ENCODE peak calls at places on chromosome 2, in ten cellular contexts. J, N, Q, U, L, D, R, O, K and C are unnamed samples.
A peak's percentile ranks its signal among the peaks of the same experiment; 100 is the strongest.

GRCh38 chr2:18232731-18233438 is 327.6 kb downstream of the RDH14 start:
- DNase-seq in U (no peak), Q (peak; percentile 3), D (peak; percentile 3), R (no peak), L (no peak), K (no peak), J (peak; percentile 18), N (no peak), O (no peak), C (no peak)

GRCh38 chr2:11870584-11870983 is 124.2 kb downstream of the LPIN1 start:
- DNase-seq in N (no peak), J (no peak), K (no peak), Q (no peak), O (no peak), D (no peak), R (no peak), L (no peak), U (no peak), C (peak; percentile 40)

GRCh38 chr2:119478188-119479065 is 45.9 kb downstream of the SCTR start:
- DNase-seq in L (no peak), R (no peak), U (no peak), O (no peak), N (no peak), Q (no peak), D (no peak), J (no peak), K (no peak), C (peak; percentile 72)

GRCh38 chr2:72993147-72993546 is 75.8 kb downstream of the EMX1 start:
- DNase-seq in N (peak; percentile 44), Q (peak; percentile 49), O (peak; percentile 23), D (peak; percentile 41), K (no peak), J (peak; percentile 37), R (peak; percentile 49), L (peak; percentile 37), U (no peak), C (peak; percentile 81)

GRCh38 chr2:105597011-105597830 is 147.5 kb upstream of the NCK2 start:
- DNase-seq in L (no peak), U (no peak), Q (no peak), R (no peak), N (no peak), J (no peak), D (no peak), K (no peak), O (no peak), C (no peak)

GRCh38 chr2:23900927-23901322 is 26.0 kb downstream of the ATAD2B start:
- DNase-seq in O (peak; percentile 39), J (peak; percentile 92), R (peak; percentile 77), N (no peak), L (no peak), K (no peak), Q (peak; percentile 89), D (peak; percentile 96), U (peak; percentile 56), C (peak; percentile 62)

GRCh38 chr2:132969371-132969985 is 299.5 kb upstream of the LYPD1 start:
- DNase-seq in Q (peak; percentile 2), O (no peak), N (no peak), K (no peak), L (no peak), U (no peak), J (no peak), D (no peak), R (peak; percentile 2), C (no peak)

GRCh38 chr2:866009-866680 is 84.5 kb upstream of the SNTG2 start:
- DNase-seq in O (no peak), Q (no peak), R (no peak), U (no peak), N (peak; percentile 57), D (no peak), K (no peak), L (no peak), J (no peak), C (no peak)

GRCh38 chr2:19785867-19786266 is 115.9 kb downstream of the TTC32 start:
- DNase-seq in D (no peak), O (no peak), J (no peak), R (no peak), N (no peak), K (no peak), L (no peak), Q (no peak), U (no peak), C (no peak)

GRCh38 chr2:239184968-239185903 is 215.6 kb downstream of the HDAC4 start:
- DNase-seq in U (no peak), Q (no peak), J (no peak), D (no peak), N (no peak), K (no peak), R (no peak), L (peak; percentile 6), O (peak; percentile 12), C (peak; percentile 36)

GRCh38 chr2:33765122-33765521 is 166.0 kb upstream of the FAM98A start:
- DNase-seq in R (no peak), L (no peak), O (no peak), K (no peak), Q (no peak), N (no peak), J (no peak), U (no peak), D (no peak), C (no peak)

DNA sequence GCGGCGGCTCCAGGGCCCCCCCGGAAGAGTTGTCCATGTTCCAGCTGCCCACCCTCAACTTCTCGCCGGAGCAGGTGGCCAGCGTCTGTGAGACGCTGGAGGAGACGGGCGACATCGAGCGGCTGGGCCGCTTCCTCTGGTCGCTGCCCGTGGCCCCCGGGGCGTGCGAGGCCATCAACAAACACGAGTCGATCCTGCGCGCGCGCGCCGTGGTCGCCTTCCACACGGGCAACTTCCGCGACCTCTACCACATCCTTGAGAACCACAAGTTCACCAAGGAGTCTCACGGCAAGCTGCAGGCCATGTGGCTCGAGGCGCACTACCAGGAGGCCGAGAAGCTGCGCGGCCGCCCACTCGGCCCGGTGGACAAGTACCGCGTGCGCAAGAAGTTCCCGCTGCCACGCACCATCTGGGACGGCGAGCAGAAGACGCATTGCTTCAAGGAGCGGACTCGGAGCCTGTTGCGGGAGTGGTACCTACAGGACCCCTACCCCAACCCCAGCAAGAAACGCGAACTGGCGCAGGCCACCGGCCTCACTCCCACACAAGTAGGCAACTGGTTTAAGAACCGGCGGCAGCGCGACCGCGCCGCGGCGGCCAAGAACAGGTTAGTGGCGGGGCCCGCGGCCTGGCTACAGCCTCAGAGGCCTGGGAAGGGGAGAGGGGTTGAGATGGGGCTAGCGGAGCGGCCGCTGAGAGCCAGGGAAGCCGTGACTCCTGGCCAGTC is 965 bp downstream of the SIX3 start:
- DNase-seq in Q (no peak), K (peak; percentile 48), N (no peak), L (no peak), U (no peak), R (no peak), O (no peak), J (no peak), D (no peak), C (no peak)
- H3K4me3 ChIP-seq in Q (no peak overlapping the region), K (peak overlapping the region; percentile 38), N (peak overlapping the region; percentile 61), L (no peak overlapping the region), U (no peak overlapping the region), R (peak overlapping the region; percentile 1), O (no peak overlapping the region), J (no peak overlapping the region), D (no peak overlapping the region), C (no peak overlapping the region)

DNA sequence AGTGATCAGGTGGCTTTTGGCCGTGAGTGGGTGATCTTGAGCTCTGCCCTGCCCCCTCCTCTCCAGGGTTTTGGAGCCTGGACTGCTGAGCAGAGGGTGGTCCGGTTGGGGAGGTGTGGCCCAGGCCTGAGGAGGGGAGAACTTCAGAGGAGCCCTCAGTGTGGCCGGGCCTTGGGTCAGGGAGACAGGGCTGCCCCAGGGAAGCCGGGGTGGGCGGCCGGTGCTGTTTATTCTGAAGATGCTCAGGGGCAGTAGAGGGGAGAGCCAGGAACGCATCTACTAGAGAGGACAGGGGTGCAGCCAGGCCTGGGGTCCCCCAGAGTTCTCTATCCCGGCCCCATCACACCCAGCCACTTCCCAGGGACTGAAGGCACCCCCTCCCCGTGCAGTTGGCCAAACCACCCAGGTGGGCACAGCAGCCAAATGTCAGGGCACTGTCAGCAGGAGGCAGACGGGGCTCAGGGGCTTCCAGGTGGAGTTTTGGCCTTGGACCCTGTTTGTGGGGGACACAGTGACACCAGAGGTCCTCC is 971 bp downstream of the ERFE start:
- DNase-seq in K (no peak), N (peak; percentile 53), J (no peak), O (no peak), L (no peak), D (no peak), R (no peak), U (no peak), Q (no peak), C (no peak)
- H3K4me3 ChIP-seq in K (no peak overlapping the region), N (no peak overlapping the region), J (peak overlapping the region; percentile 22), O (no peak overlapping the region), L (no peak overlapping the region), D (peak overlapping the region; percentile 38), R (no peak overlapping the region), U (peak overlapping the region; percentile 35), Q (no peak overlapping the region), C (no peak overlapping the region)

DNA sequence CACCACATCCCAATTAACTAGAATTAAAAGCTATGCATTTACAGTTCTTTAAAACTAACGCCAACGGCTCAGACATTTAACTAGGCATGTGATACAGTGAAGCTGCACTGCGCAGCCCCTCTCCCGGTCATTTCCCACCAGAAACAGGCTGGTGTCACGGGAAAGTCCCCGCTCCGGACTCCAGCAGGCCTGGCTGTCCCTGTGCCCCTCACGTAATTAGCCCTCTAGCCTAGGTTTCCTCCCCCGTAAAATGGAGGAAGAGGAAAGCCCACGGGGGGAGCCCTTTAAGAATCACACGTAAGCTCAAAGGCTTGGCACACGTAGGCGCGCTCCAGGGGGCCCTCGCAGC is 47.9 kb downstream of the KCNIP3 start:
- DNase-seq in O (no peak), J (no peak), Q (no peak), D (no peak), L (no peak), U (no peak), N (no peak), R (no peak), K (no peak), C (no peak)
- H3K4me3 ChIP-seq in O (peak overlapping the region; percentile 69), J (peak overlapping the region; percentile 64), Q (peak overlapping the region; percentile 60), D (peak overlapping the region; percentile 62), L (no peak overlapping the region), U (peak overlapping the region; percentile 63), N (peak overlapping the region; percentile 80), R (no peak overlapping the region), K (peak overlapping the region; percentile 71), C (no peak overlapping the region)

GRCh38 chr2:158728422-158728821 is 66.7 kb upstream of the DAPL1 start:
- DNase-seq in D (no peak), U (no peak), L (no peak), K (no peak), Q (no peak), O (no peak), N (no peak), R (no peak), J (no peak), C (no peak)

GRCh38 chr2:158730621-158730905 is 64.6 kb upstream of the DAPL1 start:
- DNase-seq in Q (no peak), O (no peak), J (no peak), U (no peak), K (no peak), L (no peak), N (no peak), D (no peak), R (no peak), C (no peak)

GRCh38 chr2:158726906-158727592 is 68.1 kb upstream of the DAPL1 start:
- DNase-seq in O (no peak), J (no peak), U (no peak), Q (peak; percentile 10), L (no peak), N (peak; percentile 67), R (no peak), K (no peak), D (peak; percentile 31), C (no peak)

GRCh38 chr2:158732573-158733429 is 62.3 kb upstream of the DAPL1 start:
- DNase-seq in N (no peak), O (no peak), J (no peak), U (no peak), R (no peak), D (no peak), L (no peak), Q (no peak), K (no peak), C (no peak)

GRCh38 chr2:158729873-158730620 is 65.1 kb upstream of the DAPL1 start:
- DNase-seq in R (no peak), N (no peak), O (no peak), U (no peak), K (no peak), L (no peak), D (no peak), J (no peak), Q (no peak), C (peak; percentile 79)
- H3K4me3 ChIP-seq in R (no peak overlapping the region), N (no peak overlapping the region), O (no peak overlapping the region), U (no peak overlapping the region), K (no peak overlapping the region), L (no peak overlapping the region), D (no peak overlapping the region), J (no peak overlapping the region), Q (no peak overlapping the region), C (no peak overlapping the region)